ENCODE peak calls at places on chromosomes 2 and 18, in five cellular contexts. One of them, this sample, is unnamed.

GRCh38 chr2:186755066-186755465 is 61.2 kb downstream of the FAM171B start:
- DNase-seq in fibroblast of pulmonary artery: peak
- DNase-seq in astrocyte: peak
- DNase-seq in A549: no peak
- DNase-seq in mucosa of descending colon: no peak
- DNase-seq in this sample: peak

GRCh38 chr2:222440670-222441422 is 16.5 kb downstream of the SGPP2 start:
- DNase-seq in fibroblast of pulmonary artery: peak
- DNase-seq in astrocyte: peak
- DNase-seq in A549: no peak
- DNase-seq in mucosa of descending colon: no peak
- DNase-seq in this sample: peak

GRCh38 chr2:36376319-36376765 is 20.8 kb downstream of the CRIM1 start:
- DNase-seq in fibroblast of pulmonary artery: peak
- DNase-seq in astrocyte: no peak
- DNase-seq in A549: no peak
- DNase-seq in mucosa of descending colon: peak
- DNase-seq in this sample: peak

GRCh38 chr2:68925298-68925885 is 27.3 kb downstream of the GKN2 start:
- DNase-seq in fibroblast of pulmonary artery: peak
- DNase-seq in astrocyte: peak
- DNase-seq in A549: peak
- DNase-seq in mucosa of descending colon: peak
- DNase-seq in this sample: peak

GRCh38 chr18:72530622-72531021 is 13.5 kb downstream of the CBLN2 start:
- DNase-seq in fibroblast of pulmonary artery: no peak
- DNase-seq in astrocyte: no peak
- DNase-seq in A549: no peak
- DNase-seq in mucosa of descending colon: no peak
- DNase-seq in this sample: no peak

GRCh38 chr18:57052173-57052572 is 94.7 kb upstream of the BOD1L2 start:
- DNase-seq in fibroblast of pulmonary artery: no peak
- DNase-seq in astrocyte: no peak
- DNase-seq in A549: no peak
- DNase-seq in mucosa of descending colon: no peak
- DNase-seq in this sample: no peak

GRCh38 chr18:5961828-5962150 is 66.5 kb upstream of the TMEM200C start:
- DNase-seq in fibroblast of pulmonary artery: no peak
- DNase-seq in astrocyte: no peak
- DNase-seq in A549: no peak
- DNase-seq in mucosa of descending colon: no peak
- DNase-seq in this sample: no peak

GRCh38 chr2:109527846-109528705 is 85.7 kb downstream of the SEPTIN10 start:
- DNase-seq in fibroblast of pulmonary artery: no peak
- DNase-seq in astrocyte: no peak
- DNase-seq in A549: no peak
- DNase-seq in mucosa of descending colon: no peak
- DNase-seq in this sample: no peak

GRCh38 chr2:2812117-2812516 is 481.0 kb upstream of the MYT1L start:
- DNase-seq in fibroblast of pulmonary artery: no peak
- DNase-seq in astrocyte: no peak
- DNase-seq in A549: no peak
- DNase-seq in mucosa of descending colon: no peak
- DNase-seq in this sample: no peak

GRCh38 chr2:209388416-209389037 is 35.3 kb upstream of the MAP2 start:
- DNase-seq in fibroblast of pulmonary artery: no peak
- DNase-seq in astrocyte: no peak
- DNase-seq in A549: no peak
- DNase-seq in mucosa of descending colon: no peak
- DNase-seq in this sample: no peak

GRCh38 chr2:27407798-27408491 is 1.4 kb downstream of the PPM1G start:
- DNase-seq in fibroblast of pulmonary artery: peak
- DNase-seq in astrocyte: peak
- DNase-seq in A549: peak
- DNase-seq in mucosa of descending colon: peak
- DNase-seq in this sample: peak
- H3K4me3 ChIP-seq in fibroblast of pulmonary artery: peak
- H3K4me3 ChIP-seq in astrocyte: peak
- H3K4me3 ChIP-seq in A549: peak
- H3K4me3 ChIP-seq in mucosa of descending colon: no peak
- H3K4me3 ChIP-seq in this sample: peak

GRCh38 chr2:230761704-230762103 is 49.1 kb downstream of the CAB39 start:
- DNase-seq in fibroblast of pulmonary artery: no peak
- DNase-seq in astrocyte: no peak
- DNase-seq in A549: no peak
- DNase-seq in mucosa of descending colon: no peak
- DNase-seq in this sample: no peak
- H3K4me3 ChIP-seq in fibroblast of pulmonary artery: no peak
- H3K4me3 ChIP-seq in astrocyte: no peak
- H3K4me3 ChIP-seq in A549: no peak
- H3K4me3 ChIP-seq in mucosa of descending colon: no peak
- H3K4me3 ChIP-seq in this sample: no peak

GRCh38 chr2:229230215-229230614 is 40.9 kb downstream of the PID1 start:
- DNase-seq in fibroblast of pulmonary artery: no peak
- DNase-seq in astrocyte: no peak
- DNase-seq in A549: no peak
- DNase-seq in mucosa of descending colon: no peak
- DNase-seq in this sample: peak

GRCh38 chr2:229221641-229222040 is 49.4 kb downstream of the PID1 start:
- DNase-seq in fibroblast of pulmonary artery: no peak
- DNase-seq in astrocyte: no peak
- DNase-seq in A549: no peak
- DNase-seq in mucosa of descending colon: no peak
- DNase-seq in this sample: no peak

GRCh38 chr2:229223107-229223506 is 48.0 kb downstream of the PID1 start:
- DNase-seq in fibroblast of pulmonary artery: no peak
- DNase-seq in astrocyte: no peak
- DNase-seq in A549: no peak
- DNase-seq in mucosa of descending colon: no peak
- DNase-seq in this sample: no peak

GRCh38 chr2:229230911-229231310 is 40.2 kb downstream of the PID1 start:
- DNase-seq in fibroblast of pulmonary artery: no peak
- DNase-seq in astrocyte: no peak
- DNase-seq in A549: no peak
- DNase-seq in mucosa of descending colon: no peak
- DNase-seq in this sample: no peak

GRCh38 chr2:229226372-229226771 is 44.7 kb downstream of the PID1 start:
- DNase-seq in fibroblast of pulmonary artery: no peak
- DNase-seq in astrocyte: no peak
- DNase-seq in A549: no peak
- DNase-seq in mucosa of descending colon: no peak
- DNase-seq in this sample: no peak
- H3K4me3 ChIP-seq in fibroblast of pulmonary artery: no peak
- H3K4me3 ChIP-seq in astrocyte: no peak
- H3K4me3 ChIP-seq in A549: no peak
- H3K4me3 ChIP-seq in mucosa of descending colon: no peak
- H3K4me3 ChIP-seq in this sample: no peak

DNA sequence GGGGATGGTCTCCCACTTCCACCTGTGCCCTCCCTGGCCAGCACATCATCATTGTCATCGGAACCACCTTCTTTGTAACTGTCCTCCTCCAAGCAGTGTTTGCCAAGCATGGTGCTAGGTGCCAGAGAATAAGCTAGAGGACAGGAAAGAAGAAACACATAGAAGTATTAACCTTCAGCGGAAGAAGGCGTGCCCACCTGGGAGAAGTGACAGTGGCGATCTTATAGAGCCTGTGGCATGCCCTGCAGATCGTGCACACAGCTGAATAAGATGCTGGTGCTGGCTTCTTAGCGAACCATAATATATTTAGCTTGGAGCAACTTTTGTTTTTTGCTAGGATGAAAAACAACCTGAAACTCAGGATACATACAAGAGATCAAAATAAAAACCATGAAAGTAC is 148.0 kb downstream of the FAM210A start:
- DNase-seq in fibroblast of pulmonary artery: no peak
- DNase-seq in astrocyte: no peak
- DNase-seq in A549: no peak
- DNase-seq in mucosa of descending colon: no peak
- DNase-seq in this sample: no peak
- H3K4me3 ChIP-seq in fibroblast of pulmonary artery: no peak
- H3K4me3 ChIP-seq in astrocyte: no peak
- H3K4me3 ChIP-seq in A549: no peak
- H3K4me3 ChIP-seq in mucosa of descending colon: no peak
- H3K4me3 ChIP-seq in this sample: no peak

DNA sequence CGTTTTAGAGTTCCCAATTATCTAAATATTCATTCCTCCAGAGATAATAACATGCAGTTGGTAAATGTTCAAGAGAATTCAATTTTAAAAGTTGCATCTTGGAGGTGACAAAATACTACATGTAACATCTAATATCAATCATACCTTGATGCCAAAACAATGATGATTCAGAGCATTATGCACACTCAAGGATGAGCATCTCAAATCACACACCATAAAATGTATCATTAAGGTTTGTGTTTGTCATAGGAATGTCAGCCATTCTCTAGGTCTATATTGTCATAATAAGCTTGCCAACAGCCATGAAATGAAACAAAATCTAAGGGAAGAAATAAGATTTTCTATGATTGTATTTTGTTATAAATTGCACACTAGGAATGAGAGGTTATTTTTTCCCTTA is 1667.0 kb downstream of the DPP10 start:
- DNase-seq in fibroblast of pulmonary artery: no peak
- DNase-seq in astrocyte: no peak
- DNase-seq in A549: no peak
- DNase-seq in mucosa of descending colon: no peak
- DNase-seq in this sample: no peak
- H3K4me3 ChIP-seq in fibroblast of pulmonary artery: no peak
- H3K4me3 ChIP-seq in astrocyte: no peak
- H3K4me3 ChIP-seq in A549: no peak
- H3K4me3 ChIP-seq in mucosa of descending colon: no peak
- H3K4me3 ChIP-seq in this sample: no peak

GRCh38 chr2:54986266-54986665 is 64.0 kb downstream of the RTN4 start:
- DNase-seq in fibroblast of pulmonary artery: no peak
- DNase-seq in astrocyte: no peak
- DNase-seq in A549: no peak
- DNase-seq in mucosa of descending colon: no peak
- DNase-seq in this sample: peak
- H3K4me3 ChIP-seq in fibroblast of pulmonary artery: no peak
- H3K4me3 ChIP-seq in astrocyte: no peak
- H3K4me3 ChIP-seq in A549: no peak
- H3K4me3 ChIP-seq in mucosa of descending colon: no peak
- H3K4me3 ChIP-seq in this sample: no peak

GRCh38 chr2:174263989-174264388 is 15.7 kb upstream of the OLA1 start:
- DNase-seq in fibroblast of pulmonary artery: peak
- DNase-seq in astrocyte: peak
- DNase-seq in A549: peak
- DNase-seq in mucosa of descending colon: no peak
- DNase-seq in this sample: peak

DNA sequence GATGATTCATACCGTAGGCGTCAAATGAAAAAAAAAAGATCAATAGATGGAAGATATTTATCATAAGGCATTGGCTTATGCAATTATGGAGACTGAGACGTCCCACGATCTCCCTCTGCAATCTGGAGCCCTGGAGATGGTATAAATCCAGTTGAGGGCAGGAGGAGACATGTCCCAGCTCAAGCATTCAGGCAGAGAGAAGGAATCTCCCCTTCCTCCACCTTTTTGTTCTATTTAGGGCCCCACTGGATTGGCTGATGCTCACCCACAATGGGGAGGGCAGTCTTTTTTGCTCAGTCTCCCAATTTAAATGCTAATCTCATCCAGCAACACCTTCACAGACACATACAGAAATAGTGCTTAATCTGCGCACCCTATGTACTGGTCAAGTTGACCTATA is 18.0 kb upstream of the OLA1 start:
- DNase-seq in fibroblast of pulmonary artery: no peak
- DNase-seq in astrocyte: no peak
- DNase-seq in A549: no peak
- DNase-seq in mucosa of descending colon: no peak
- DNase-seq in this sample: no peak
- H3K4me3 ChIP-seq in fibroblast of pulmonary artery: no peak
- H3K4me3 ChIP-seq in astrocyte: no peak
- H3K4me3 ChIP-seq in A549: no peak
- H3K4me3 ChIP-seq in mucosa of descending colon: no peak
- H3K4me3 ChIP-seq in this sample: no peak

This sample was measured in fibroblast of lung.